ENCODE peak calls at places on chromosomes 16 and 17, in eight cellular contexts. W is stimulated activated CD8-positive, alpha-beta memory T cell treated with anti-CD3 and anti-CD28 coated beads, Interleukin-4, amount 100 ng/mL, for 1 hour; B is DMS 273 treated with DMSO at 0.1 percent for 48 hours; H is choroid plexus epithelial cell; Z is upper lobe of left lung; J is ascending aorta; E is AG04450; M is IMR-90. I is an unnamed sample.

GRCh38 chr16:22278841-22279240 is 18.4 kb upstream of the POLR3E start:
- DNase-seq in W (no peak), B (peak), H (no peak), Z (no peak), J (no peak), E (no peak), M (no peak), I (no peak)

GRCh38 chr17:81189670-81190530 is 23.9 kb upstream of the AATK start:
- DNase-seq in W (no peak), B (no peak), H (peak), Z (peak), J (no peak), E (no peak), M (no peak), I (no peak)

GRCh38 chr16:50614956-50615727 is 66.0 kb downstream of the SNX20 start:
- DNase-seq in W (no peak), B (no peak), H (no peak), Z (no peak), J (no peak), E (no peak), M (no peak), I (no peak)

GRCh38 chr17:12967962-12968361 is 49.9 kb downstream of the ELAC2 start:
- DNase-seq in W (no peak), B (no peak), H (no peak), Z (no peak), J (no peak), E (no peak), M (no peak), I (no peak)

GRCh38 chr17:48051706-48052486 is 3.7 kb downstream of the NFE2L1 start:
- DNase-seq in W (no peak), B (no peak), H (peak), Z (no peak), J (no peak), E (no peak), M (peak), I (peak)

GRCh38 chr17:6523330-6523729 is 33.0 kb downstream of the PITPNM3 start:
- DNase-seq in W (no peak), B (no peak), H (peak), Z (no peak), J (no peak), E (no peak), M (peak), I (no peak)

GRCh38 chr17:48610282-48611211 is at the start of gene HOXB7:
- DNase-seq in W (no peak), B (no peak), H (no peak), Z (peak), J (no peak), E (no peak), M (peak), I (peak)

GRCh38 chr16:6570520-6570919 is 762.1 kb upstream of the RBFOX1 start:
- DNase-seq in W (no peak), B (no peak), H (no peak), Z (no peak), J (no peak), E (no peak), M (no peak), I (no peak)

GRCh38 chr17:35932576-35932975 is 2.0 kb upstream of the RDM1 start:
- DNase-seq in W (no peak), B (no peak), H (peak), Z (no peak), J (no peak), E (no peak), M (no peak), I (no peak)

GRCh38 chr17:45016237-45016636 is 35.2 kb downstream of the DCAKD start:
- DNase-seq in W (no peak), B (no peak), H (no peak), Z (no peak), J (no peak), E (no peak), M (no peak), I (no peak)